ENCODE peak calls at places on chromosomes 4 and X, in six cellular contexts. E, D, Q, R, Z and X are unnamed samples.
A peak's percentile ranks its signal among the peaks of the same experiment; 100 is the strongest.

GRCh38 chr4:56308384-56308783 is 78.9 kb downstream of the AASDH start:
- DNase-seq in Q (no peak), Z (no peak), R (no peak), D (no peak), E (no peak), X (no peak)

GRCh38 chrX:85004255-85004654 is 578 bp downstream of the APOOL start:
- DNase-seq in R (no peak), Z (peak; percentile 12), E (no peak), D (no peak), Q (no peak), X (no peak)

GRCh38 chr4:153076861-153077260 is 127.4 kb upstream of the TRIM2 start:
- DNase-seq in R (no peak), E (no peak), Z (no peak), Q (no peak), D (no peak), X (no peak)

GRCh38 chrX:48468693-48469691 is 1.1 kb downstream of the SLC38A5 start:
- DNase-seq in Z (peak; percentile 26), Q (peak; percentile 15), D (no peak), R (no peak), E (no peak), X (no peak)

GRCh38 chr4:54547299-54548097 is 110.3 kb upstream of the KIT start:
- DNase-seq in Z (no peak), Q (no peak), R (no peak), D (no peak), E (no peak), X (no peak)

GRCh38 chr4:25913056-25913850 is 767 bp upstream of the SMIM20 start:
- DNase-seq in Q (peak; percentile 3), E (peak; percentile 28), Z (no peak), D (no peak), R (no peak), X (no peak)

GRCh38 chrX:107442914-107443527 is 6.4 kb upstream of the FRMPD3 start:
- DNase-seq in R (no peak), D (no peak), Q (no peak), Z (no peak), E (no peak), X (no peak)

GRCh38 chr4:120481711-120482110 is 415.1 kb upstream of the MAD2L1 start:
- DNase-seq in E (no peak), Q (no peak), D (no peak), Z (no peak), R (no peak), X (no peak)

GRCh38 chr4:53591372-53591892 is at the start of gene LNX1:
- DNase-seq in D (no peak), R (no peak), E (no peak), Q (no peak), Z (no peak), X (no peak)

GRCh38 chrX:34875204-34875603 is 67.4 kb upstream of the FAM47B start:
- DNase-seq in D (no peak), E (peak; percentile 65), Z (peak; percentile 81), Q (no peak), R (no peak), X (no peak)